ENCODE peak calls at places on chromosomes 3 and 15, in five cellular contexts. One of them, this sample, is unnamed.

GRCh38 chr15:72227192-72227586 is 3.8 kb downstream of the PKM start:
- DNase-seq in A549: no peak
- DNase-seq in IMR-90: peak; percentile 91
- DNase-seq in ovary: no peak
- DNase-seq in body of pancreas: no peak
- DNase-seq in this sample: no peak

GRCh38 chr15:67062365-67062985 is 2.9 kb upstream of the SMAD3 start:
- DNase-seq in A549: no peak
- DNase-seq in body of pancreas: no peak
- DNase-seq in IMR-90: no peak
- DNase-seq in ovary: no peak
- DNase-seq in this sample: no peak

GRCh38 chr3:87198774-87199173 is 28.3 kb upstream of the CHMP2B start:
- DNase-seq in IMR-90: no peak
- DNase-seq in ovary: no peak
- DNase-seq in A549: no peak
- DNase-seq in body of pancreas: no peak
- DNase-seq in this sample: no peak

GRCh38 chr3:55951371-55951770 is 464.3 kb upstream of the WNT5A start:
- DNase-seq in ovary: no peak
- DNase-seq in A549: no peak
- DNase-seq in IMR-90: no peak
- DNase-seq in body of pancreas: no peak
- DNase-seq in this sample: no peak

GRCh38 chr3:104126864-104127553 is 1239.7 kb upstream of the ALCAM start:
- DNase-seq in IMR-90: no peak
- DNase-seq in ovary: no peak
- DNase-seq in body of pancreas: no peak
- DNase-seq in A549: no peak
- DNase-seq in this sample: no peak

GRCh38 chr3:162865466-162865865 is 1368.9 kb downstream of the OTOL1 start:
- DNase-seq in IMR-90: no peak
- DNase-seq in ovary: no peak
- DNase-seq in A549: no peak
- DNase-seq in body of pancreas: no peak
- DNase-seq in this sample: no peak

GRCh38 chr15:52481915-52482314 is 46.8 kb downstream of the MYO5A start:
- DNase-seq in IMR-90: peak; percentile 84
- DNase-seq in ovary: no peak
- DNase-seq in A549: no peak
- DNase-seq in body of pancreas: no peak
- DNase-seq in this sample: no peak

GRCh38 chr15:67174864-67175573 is 79.4 kb downstream of the AAGAB start:
- DNase-seq in body of pancreas: no peak
- DNase-seq in IMR-90: peak; percentile 68
- DNase-seq in ovary: no peak
- DNase-seq in A549: peak; percentile 94
- DNase-seq in this sample: peak; percentile 18

GRCh38 chr15:51801391-51801835 is 28.0 kb upstream of the TMOD3 start:
- DNase-seq in IMR-90: peak; percentile 18
- DNase-seq in ovary: no peak
- DNase-seq in A549: peak; percentile 62
- DNase-seq in body of pancreas: no peak
- DNase-seq in this sample: no peak

GRCh38 chr15:45425135-45425534 is 46.8 kb upstream of the GATM start:
- DNase-seq in ovary: no peak
- DNase-seq in body of pancreas: no peak
- DNase-seq in A549: no peak
- DNase-seq in IMR-90: peak; percentile 65
- DNase-seq in this sample: no peak

GRCh38 chr3:175357758-175358157 is 498.6 kb downstream of the NAALADL2 start:
- DNase-seq in IMR-90: no peak
- DNase-seq in body of pancreas: no peak
- DNase-seq in ovary: no peak
- DNase-seq in A549: no peak
- DNase-seq in this sample: no peak

GRCh38 chr3:77254967-77255831 is 215.3 kb downstream of the ROBO2 start:
- DNase-seq in ovary: peak; percentile 29
- DNase-seq in IMR-90: peak; percentile 69
- DNase-seq in A549: peak; percentile 6
- DNase-seq in body of pancreas: peak; percentile 51
- DNase-seq in this sample: no peak

GRCh38 chr3:10142707-10143560 is 1.4 kb downstream of the VHL start:
- DNase-seq in A549: peak; percentile 26
- DNase-seq in body of pancreas: peak; percentile 15
- DNase-seq in ovary: no peak
- DNase-seq in IMR-90: no peak
- DNase-seq in this sample: no peak

GRCh38 chr3:154598166-154598565 is 168.2 kb upstream of the GPR149 start:
- DNase-seq in IMR-90: no peak
- DNase-seq in body of pancreas: no peak
- DNase-seq in A549: no peak
- DNase-seq in ovary: no peak
- DNase-seq in this sample: no peak

GRCh38 chr3:165196577-165197561 is 685 bp upstream of the SLITRK3 start:
- DNase-seq in ovary: no peak
- DNase-seq in IMR-90: no peak
- DNase-seq in A549: no peak
- DNase-seq in body of pancreas: no peak
- DNase-seq in this sample: peak; percentile 51

GRCh38 chr3:124826703-124827102 is 60.5 kb downstream of the ITGB5 start:
- DNase-seq in ovary: no peak
- DNase-seq in IMR-90: peak; percentile 93
- DNase-seq in A549: no peak
- DNase-seq in body of pancreas: no peak
- DNase-seq in this sample: no peak

GRCh38 chr3:197399486-197399885 is 101.1 kb upstream of the DLG1 start:
- DNase-seq in A549: no peak
- DNase-seq in IMR-90: no peak
- DNase-seq in body of pancreas: no peak
- DNase-seq in ovary: no peak
- DNase-seq in this sample: no peak

GRCh38 chr3:47082519-47082918 is 81.4 kb downstream of the SETD2 start:
- DNase-seq in A549: no peak
- DNase-seq in body of pancreas: no peak
- DNase-seq in ovary: no peak
- DNase-seq in IMR-90: peak; percentile 89
- DNase-seq in this sample: no peak

GRCh38 chr3:194307849-194308248 is 43.3 kb downstream of the CPN2 start:
- DNase-seq in IMR-90: no peak
- DNase-seq in body of pancreas: no peak
- DNase-seq in ovary: no peak
- DNase-seq in A549: no peak
- DNase-seq in this sample: no peak

GRCh38 chr3:13318626-13319470 is 101.3 kb downstream of the NUP210 start:
- DNase-seq in ovary: no peak
- DNase-seq in A549: no peak
- DNase-seq in IMR-90: no peak
- DNase-seq in body of pancreas: no peak
- DNase-seq in this sample: no peak

GRCh38 chr15:55915876-55916567 is 77.4 kb downstream of the NEDD4 start:
- DNase-seq in body of pancreas: no peak
- DNase-seq in A549: no peak
- DNase-seq in ovary: no peak
- DNase-seq in IMR-90: peak; percentile 56
- DNase-seq in this sample: no peak

GRCh38 chr15:63846022-63846544 is 12.3 kb upstream of the HERC1 start:
- DNase-seq in IMR-90: no peak
- DNase-seq in A549: no peak
- DNase-seq in ovary: no peak
- DNase-seq in body of pancreas: no peak
- DNase-seq in this sample: no peak

GRCh38 chr3:173221010-173221409 is 80.0 kb upstream of the SPATA16 start:
- DNase-seq in IMR-90: no peak
- DNase-seq in ovary: no peak
- DNase-seq in body of pancreas: no peak
- DNase-seq in A549: peak; percentile 4
- DNase-seq in this sample: no peak

GRCh38 chr3:160454995-160455394 is 5.4 kb upstream of the TRIM59 start:
- DNase-seq in IMR-90: no peak
- DNase-seq in ovary: no peak
- DNase-seq in A549: no peak
- DNase-seq in body of pancreas: no peak
- DNase-seq in this sample: no peak

GRCh38 chr3:81696090-81696489 is 65.4 kb downstream of the GBE1 start:
- DNase-seq in ovary: no peak
- DNase-seq in IMR-90: no peak
- DNase-seq in A549: no peak
- DNase-seq in body of pancreas: no peak
- DNase-seq in this sample: no peak

GRCh38 chr3:37992271-37993066 is 1.9 kb downstream of the VILL start:
- DNase-seq in IMR-90: no peak
- DNase-seq in body of pancreas: peak; percentile 20
- DNase-seq in A549: no peak
- DNase-seq in ovary: no peak
- DNase-seq in this sample: peak; percentile 51

GRCh38 chr15:82875411-82876003 is 66.1 kb downstream of the WHAMM start:
- DNase-seq in IMR-90: peak; percentile 86
- DNase-seq in A549: no peak
- DNase-seq in body of pancreas: no peak
- DNase-seq in ovary: no peak
- DNase-seq in this sample: no peak

GRCh38 chr3:146594843-146595482 is 10.2 kb downstream of the PLSCR5 start:
- DNase-seq in body of pancreas: no peak
- DNase-seq in A549: peak; percentile 18
- DNase-seq in ovary: no peak
- DNase-seq in IMR-90: peak; percentile 33
- DNase-seq in this sample: no peak

GRCh38 chr15:70794596-70795310 is 31.4 kb upstream of the UACA start:
- DNase-seq in body of pancreas: no peak
- DNase-seq in A549: no peak
- DNase-seq in IMR-90: peak; percentile 66
- DNase-seq in ovary: no peak
- DNase-seq in this sample: no peak

GRCh38 chr15:56765252-56765651 is 31.9 kb upstream of the ZNF280D start:
- DNase-seq in body of pancreas: no peak
- DNase-seq in A549: no peak
- DNase-seq in ovary: no peak
- DNase-seq in IMR-90: peak; percentile 80
- DNase-seq in this sample: no peak

GRCh38 chr3:53253707-53254106 is 2.1 kb downstream of the TKT start:
- DNase-seq in ovary: no peak
- DNase-seq in IMR-90: no peak
- DNase-seq in A549: no peak
- DNase-seq in body of pancreas: no peak
- DNase-seq in this sample: no peak

DNA sequence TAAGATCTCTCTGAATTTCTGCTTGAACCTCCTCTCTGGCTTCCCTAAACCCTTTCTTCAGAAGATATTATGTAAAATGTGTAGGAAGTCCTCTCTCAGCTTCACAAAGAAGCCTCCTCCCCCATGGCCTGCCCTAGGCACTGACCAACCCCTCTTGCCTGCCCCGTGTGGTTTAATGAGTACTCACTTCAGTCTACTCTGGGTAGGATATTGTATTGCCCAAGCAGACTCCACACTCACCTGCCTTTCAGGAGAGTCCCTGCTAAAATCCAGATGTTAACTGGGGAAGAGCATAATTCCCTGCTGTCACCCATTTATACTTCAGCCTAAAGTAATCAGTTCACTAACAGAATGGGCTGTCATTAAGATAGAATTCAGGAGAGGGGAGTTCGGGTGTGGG is 2.6 kb upstream of the AGBL1 start:
- DNase-seq in A549: no peak
- DNase-seq in body of pancreas: no peak
- DNase-seq in IMR-90: no peak
- DNase-seq in ovary: no peak
- DNase-seq in this sample: no peak
- TF ChIP-seq CTCF in A549: no peak
- TF ChIP-seq CTCF in body of pancreas: no peak
- TF ChIP-seq CTCF in IMR-90: no peak
- TF ChIP-seq CTCF in ovary: no peak
- TF ChIP-seq CTCF in this sample: no peak

GRCh38 chr3:127731546-127731945 is 58.8 kb downstream of the ABTB1 start:
- DNase-seq in ovary: no peak
- DNase-seq in A549: no peak
- DNase-seq in body of pancreas: no peak
- DNase-seq in IMR-90: no peak
- DNase-seq in this sample: no peak

GRCh38 chr3:127732303-127732702 is 59.6 kb downstream of the ABTB1 start:
- DNase-seq in IMR-90: no peak
- DNase-seq in ovary: no peak
- DNase-seq in body of pancreas: no peak
- DNase-seq in A549: no peak
- DNase-seq in this sample: no peak

GRCh38 chr3:127734181-127734720 is 61.5 kb downstream of the ABTB1 start:
- DNase-seq in ovary: no peak
- DNase-seq in A549: no peak
- DNase-seq in IMR-90: no peak
- DNase-seq in body of pancreas: no peak
- DNase-seq in this sample: no peak

GRCh38 chr3:127733781-127734180 is 61.0 kb downstream of the ABTB1 start:
- DNase-seq in IMR-90: no peak
- DNase-seq in ovary: no peak
- DNase-seq in A549: no peak
- DNase-seq in body of pancreas: no peak
- DNase-seq in this sample: no peak

GRCh38 chr3:127732879-127733350 is 60.2 kb downstream of the ABTB1 start:
- DNase-seq in body of pancreas: no peak
- DNase-seq in IMR-90: no peak
- DNase-seq in ovary: no peak
- DNase-seq in A549: no peak
- DNase-seq in this sample: no peak
- H3K4me1 ChIP-seq in body of pancreas: peaks cover 2% of the 10 kb centered on the region
- H3K4me1 ChIP-seq in IMR-90: peaks cover 20% of the 10 kb centered on the region
- H3K4me1 ChIP-seq in ovary: peaks cover 9% of the 10 kb centered on the region
- H3K4me1 ChIP-seq in A549: peaks cover 60% of the 10 kb centered on the region
- H3K4me1 ChIP-seq in this sample: peaks cover 37% of the 10 kb centered on the region

GRCh38 chr3:170728181-170728580 is 141.8 kb downstream of the RPL22L1 start:
- DNase-seq in ovary: no peak
- DNase-seq in IMR-90: no peak
- DNase-seq in A549: no peak
- DNase-seq in body of pancreas: no peak
- DNase-seq in this sample: no peak

GRCh38 chr3:170726976-170727661 is 141.2 kb upstream of the SLC7A14 start:
- DNase-seq in ovary: no peak
- DNase-seq in A549: peak; percentile 13
- DNase-seq in IMR-90: peak; percentile 94
- DNase-seq in body of pancreas: no peak
- DNase-seq in this sample: no peak

GRCh38 chr3:170727754-170728153 is 141.9 kb upstream of the SLC7A14 start:
- DNase-seq in body of pancreas: no peak
- DNase-seq in A549: no peak
- DNase-seq in ovary: no peak
- DNase-seq in IMR-90: no peak
- DNase-seq in this sample: no peak

GRCh38 chr3:170724599-170724998 is 138.7 kb upstream of the SLC7A14 start:
- DNase-seq in ovary: peak; percentile 49
- DNase-seq in A549: no peak
- DNase-seq in IMR-90: peak; percentile 82
- DNase-seq in body of pancreas: peak; percentile 11
- DNase-seq in this sample: peak; percentile 71

GRCh38 chr3:170725285-170725731 is 139.4 kb upstream of the SLC7A14 start:
- DNase-seq in A549: no peak
- DNase-seq in IMR-90: peak; percentile 54
- DNase-seq in ovary: no peak
- DNase-seq in body of pancreas: no peak
- DNase-seq in this sample: no peak
- TF ChIP-seq CTCF in A549: no peak
- TF ChIP-seq CTCF in IMR-90: no peak
- TF ChIP-seq CTCF in ovary: no peak
- TF ChIP-seq CTCF in body of pancreas: no peak
- TF ChIP-seq CTCF in this sample: no peak

GRCh38 chr3:120419797-120420196 is 31.0 kb downstream of the FSTL1 start:
- DNase-seq in A549: no peak
- DNase-seq in ovary: no peak
- DNase-seq in IMR-90: no peak
- DNase-seq in body of pancreas: no peak
- DNase-seq in this sample: no peak
- H3K4me1 ChIP-seq in A549: peaks cover 22% of the 10 kb centered on the region
- H3K4me1 ChIP-seq in ovary: peaks cover 15% of the 10 kb centered on the region
- H3K4me1 ChIP-seq in IMR-90: peaks cover 41% of the 10 kb centered on the region
- H3K4me1 ChIP-seq in body of pancreas: peaks cover 30% of the 10 kb centered on the region
- H3K4me1 ChIP-seq in this sample: peaks cover 75% of the 10 kb centered on the region

This sample was measured in tibial artery.